ENCODE peak calls at places on chromosomes 11 and 22, in seven cellular contexts. C, I, U, A, P, O and L are unnamed samples.

GRCh38 chr22:36762687-36763260 is 13.1 kb downstream of the IFT27 start:
- DNase-seq in C (peak), I (no peak), U (no peak), A (peak), P (no peak), O (no peak), L (no peak)

GRCh38 chr11:116595305-116595880 is 177.4 kb downstream of the BUD13 start:
- DNase-seq in C (no peak), I (no peak), U (no peak), A (no peak), P (no peak), O (no peak), L (no peak)

GRCh38 chr11:34997872-34998548 is 81.6 kb downstream of the PDHX start:
- DNase-seq in C (no peak), I (no peak), U (peak), A (peak), P (no peak), O (no peak), L (no peak)

GRCh38 chr22:35995772-35996171 is 32.9 kb downstream of the RBFOX2 start:
- DNase-seq in C (no peak), I (no peak), U (no peak), A (peak), P (no peak), O (no peak), L (peak)

GRCh38 chr11:73464347-73464746 is 88.1 kb downstream of the RELT start:
- DNase-seq in C (no peak), I (no peak), U (no peak), A (peak), P (no peak), O (no peak), L (no peak)

GRCh38 chr11:22668005-22668796 is 1.8 kb downstream of the GAS2 start:
- DNase-seq in C (no peak), I (no peak), U (no peak), A (no peak), P (no peak), O (no peak), L (no peak)

GRCh38 chr22:44305888-44306287 is 6.9 kb downstream of the SHISAL1 start:
- DNase-seq in C (no peak), I (no peak), U (no peak), A (peak), P (no peak), O (no peak), L (no peak)

GRCh38 chr11:65931773-65932557 is 12.7 kb downstream of the DRAP1 start:
- DNase-seq in C (no peak), I (no peak), U (no peak), A (no peak), P (no peak), O (no peak), L (no peak)

GRCh38 chr11:11786234-11786633 is 55.5 kb upstream of the USP47 start:
- DNase-seq in C (no peak), I (no peak), U (no peak), A (peak), P (no peak), O (no peak), L (no peak)

GRCh38 chr22:35299217-35299716 is 427 bp upstream of the TOM1 start:
- DNase-seq in C (no peak), I (peak), U (peak), A (peak), P (no peak), O (no peak), L (no peak)

GRCh38 chr11:82722236-82722635 is 11.4 kb downstream of the FAM181B start:
- DNase-seq in C (no peak), I (no peak), U (no peak), A (peak), P (no peak), O (no peak), L (no peak)

GRCh38 chr11:58503361-58503856 is 4.5 kb downstream of the OR5B21 start:
- DNase-seq in C (no peak), I (no peak), U (no peak), A (no peak), P (no peak), O (no peak), L (no peak)

GRCh38 chr22:31378123-31378522 is 21.3 kb upstream of the DRG1 start:
- DNase-seq in C (no peak), I (no peak), U (no peak), A (peak), P (no peak), O (no peak), L (no peak)

GRCh38 chr11:19962795-19963163 is 197.5 kb downstream of the DBX1 start:
- DNase-seq in C (no peak), I (no peak), U (no peak), A (peak), P (no peak), O (no peak), L (no peak)

GRCh38 chr11:82523141-82523540 is 210.5 kb downstream of the FAM181B start:
- DNase-seq in C (peak), I (peak), U (no peak), A (no peak), P (peak), O (no peak), L (no peak)

GRCh38 chr22:46626911-46627805 is 7.0 kb downstream of the GRAMD4 start:
- DNase-seq in C (peak), I (no peak), U (no peak), A (no peak), P (no peak), O (no peak), L (no peak)

GRCh38 chr11:6703247-6704063 is 20.3 kb upstream of the MRPL17 start:
- DNase-seq in C (peak), I (peak), U (peak), A (peak), P (peak), O (no peak), L (no peak)

GRCh38 chr11:102318469-102318868 is 1.2 kb downstream of the BIRC3 start:
- DNase-seq in C (no peak), I (no peak), U (peak), A (peak), P (no peak), O (no peak), L (no peak)

GRCh38 chr11:78256962-78257361 is 68.2 kb downstream of the USP35 start:
- DNase-seq in C (no peak), I (peak), U (no peak), A (peak), P (peak), O (peak), L (peak)

GRCh38 chr11:17314232-17314547 is 37.4 kb upstream of the NCR3LG1 start:
- DNase-seq in C (no peak), I (no peak), U (no peak), A (peak), P (no peak), O (no peak), L (no peak)

GRCh38 chr11:73466643-73467042 is 90.4 kb downstream of the RELT start:
- DNase-seq in C (no peak), I (no peak), U (no peak), A (no peak), P (no peak), O (no peak), L (no peak)

GRCh38 chr11:96827164-96827563 is 437.4 kb downstream of the JRKL start:
- DNase-seq in C (peak), I (peak), U (peak), A (peak), P (no peak), O (no peak), L (no peak)

GRCh38 chr11:83193315-83194283 is at the start of gene ANKRD42:
- DNase-seq in C (peak), I (peak), U (peak), A (peak), P (peak), O (peak), L (peak)

GRCh38 chr11:129992161-129992944 is 10.3 kb downstream of the PRDM10 start:
- DNase-seq in C (peak), I (no peak), U (no peak), A (peak), P (no peak), O (peak), L (no peak)

GRCh38 chr11:68412593-68413475 is 47.7 kb upstream of the PPP6R3 start:
- DNase-seq in C (no peak), I (no peak), U (no peak), A (peak), P (no peak), O (no peak), L (no peak)

GRCh38 chr11:14451825-14452224 is 47.8 kb downstream of the COPB1 start:
- DNase-seq in C (no peak), I (no peak), U (no peak), A (no peak), P (no peak), O (no peak), L (no peak)

GRCh38 chr11:134086376-134086775 is 17.5 kb downstream of the JAM3 start:
- DNase-seq in C (no peak), I (no peak), U (no peak), A (no peak), P (no peak), O (no peak), L (no peak)

GRCh38 chr22:33717694-33718396 is 202.4 kb downstream of the LARGE1 start:
- DNase-seq in C (no peak), I (no peak), U (no peak), A (no peak), P (no peak), O (no peak), L (no peak)

GRCh38 chr11:13405220-13405619 is 57.8 kb downstream of the BTBD10 start:
- DNase-seq in C (no peak), I (no peak), U (no peak), A (no peak), P (no peak), O (no peak), L (no peak)

GRCh38 chr11:10348650-10349280 is 43.9 kb downstream of the ADM start:
- DNase-seq in C (no peak), I (no peak), U (no peak), A (peak), P (no peak), O (no peak), L (no peak)

GRCh38 chr22:25514436-25514835 is 50.0 kb upstream of the GRK3 start:
- DNase-seq in C (peak), I (no peak), U (no peak), A (peak), P (no peak), O (no peak), L (no peak)

GRCh38 chr11:31819533-31820437 is 8.7 kb upstream of the PAX6 start:
- DNase-seq in C (peak), I (no peak), U (no peak), A (no peak), P (no peak), O (peak), L (no peak)

GRCh38 chr11:12474871-12475270 is 97.5 kb downstream of the PARVA start:
- DNase-seq in C (no peak), I (no peak), U (no peak), A (no peak), P (no peak), O (no peak), L (no peak)

GRCh38 chr11:126115253-126115540 is 52.5 kb upstream of the CDON start:
- DNase-seq in C (no peak), I (no peak), U (no peak), A (peak), P (no peak), O (peak), L (no peak)

GRCh38 chr11:120413480-120413879 is 77.3 kb downstream of the ARHGEF12 start:
- DNase-seq in C (no peak), I (no peak), U (no peak), A (peak), P (no peak), O (no peak), L (no peak)

GRCh38 chr11:69053546-69054396 is 5.0 kb downstream of the TPCN2 start:
- DNase-seq in C (no peak), I (no peak), U (no peak), A (no peak), P (no peak), O (no peak), L (no peak)

GRCh38 chr11:116478676-116479075 is 294.1 kb downstream of the BUD13 start:
- DNase-seq in C (no peak), I (no peak), U (no peak), A (no peak), P (no peak), O (no peak), L (no peak)

GRCh38 chr11:57474017-57474750 is 13.9 kb downstream of the RTN4RL2 start:
- DNase-seq in C (peak), I (no peak), U (no peak), A (peak), P (peak), O (no peak), L (no peak)